ENCODE peak calls at places on chromosome 11, in seven cellular contexts. F, Z, W, U, H, X and Y are unnamed samples.

GRCh38 chr11:11786771-11787170 is 55.0 kb upstream of the USP47 start:
- DNase-seq in H (no peak), Z (no peak), W (peak), X (peak), F (no peak), U (no peak), Y (peak)

GRCh38 chr11:117885777-117886176 is 9.3 kb upstream of the FXYD6 start:
- DNase-seq in W (no peak), Z (no peak), U (no peak), H (no peak), X (no peak), F (no peak), Y (no peak)

GRCh38 chr11:3894128-3894731 is 38.8 kb downstream of the STIM1 start:
- DNase-seq in W (no peak), F (no peak), Z (peak), X (no peak), H (no peak), U (peak), Y (peak)

GRCh38 chr11:83272627-83273026 is 13.5 kb downstream of the CCDC90B start:
- DNase-seq in X (peak), F (no peak), U (peak), H (no peak), Z (no peak), W (peak), Y (no peak)

GRCh38 chr11:119537641-119538253 is 114.8 kb upstream of the THY1 start:
- DNase-seq in Z (no peak), X (no peak), U (no peak), W (no peak), H (no peak), F (no peak), Y (no peak)

GRCh38 chr11:31958086-31958735 is 132.7 kb upstream of the RCN1 start:
- DNase-seq in U (no peak), H (no peak), Z (peak), W (peak), F (peak), X (peak), Y (peak)

GRCh38 chr11:126366064-126366822 is 10.8 kb downstream of the ST3GAL4 start:
- DNase-seq in Z (no peak), F (no peak), W (no peak), X (no peak), H (no peak), U (no peak), Y (no peak)

GRCh38 chr11:73464347-73464746 is 88.1 kb downstream of the RELT start:
- DNase-seq in U (no peak), F (no peak), W (no peak), X (peak), H (no peak), Z (no peak), Y (no peak)

GRCh38 chr11:60821827-60822599 is 19.9 kb upstream of the CCDC86 start:
- DNase-seq in W (no peak), X (no peak), F (no peak), U (no peak), H (no peak), Z (no peak), Y (peak)

GRCh38 chr11:1399386-1400167 is 9.8 kb downstream of the BRSK2 start:
- DNase-seq in W (no peak), X (no peak), U (no peak), H (no peak), Z (no peak), F (no peak), Y (peak)

GRCh38 chr11:129946256-129946655 is 50.9 kb upstream of the NFRKB start:
- DNase-seq in U (no peak), W (no peak), F (no peak), Z (no peak), X (peak), H (no peak), Y (peak)

GRCh38 chr11:113831314-113831713 is 44.1 kb downstream of the USP28 start:
- DNase-seq in F (no peak), W (no peak), H (no peak), U (no peak), X (no peak), Z (peak), Y (no peak)

GRCh38 chr11:131409307-131409706 is 38.9 kb downstream of the NTM start:
- DNase-seq in Z (no peak), U (no peak), F (no peak), W (no peak), H (no peak), X (no peak), Y (no peak)

GRCh38 chr11:34680206-34680605 is 59.3 kb downstream of the EHF start:
- DNase-seq in X (no peak), Z (no peak), H (no peak), F (no peak), U (no peak), W (no peak), Y (no peak)